ENCODE peak calls at places on chromosomes 1 and 21, in five cellular contexts. J is astrocyte of the spinal cord, L is thoracic aorta, G is fibroblast of the aortic adventitia, Y is psoas muscle. R is an unnamed sample.
A peak's percentile ranks its signal among the peaks of the same experiment; 100 is the strongest.

GRCh38 chr1:23774174-23774880 is 3.9 kb upstream of the PITHD1 start:
- DNase-seq in Y (no peak), L (no peak), J (no peak), G (no peak), R (no peak)

GRCh38 chr1:59498640-59499039 is 201.7 kb downstream of the FGGY start:
- DNase-seq in J (peak; percentile 42), G (peak; percentile 18), L (no peak), Y (no peak), R (no peak)

GRCh38 chr1:57620589-57620988 is 196.7 kb upstream of the DAB1 start:
- DNase-seq in J (no peak), Y (no peak), G (no peak), L (no peak), R (no peak)

GRCh38 chr21:33007747-33008146 is 18.0 kb upstream of the OLIG2 start:
- DNase-seq in J (no peak), Y (no peak), G (no peak), L (no peak), R (no peak)

GRCh38 chr1:152034654-152035405 is 2.0 kb downstream of the S100A11 start:
- DNase-seq in J (peak; percentile 64), G (peak; percentile 76), Y (peak; percentile 30), L (no peak), R (peak; percentile 68)

GRCh38 chr1:28954126-28954525 is 39.8 kb downstream of the EPB41 start:
- DNase-seq in L (no peak), G (peak; percentile 14), J (no peak), Y (no peak), R (no peak)

GRCh38 chr1:106268070-106268469 is 788.4 kb upstream of the PRMT6 start:
- DNase-seq in Y (no peak), G (no peak), L (no peak), J (peak; percentile 13), R (no peak)

GRCh38 chr1:8312235-8313218 is 5.4 kb upstream of the SLC45A1 start:
- DNase-seq in G (no peak), L (no peak), J (no peak), Y (no peak), R (no peak)

GRCh38 chr1:205266584-205267305 is 39.0 kb downstream of the TMCC2 start:
- DNase-seq in Y (no peak), J (no peak), L (no peak), G (no peak), R (no peak)

GRCh38 chr1:231104917-231105316 is 56.9 kb upstream of the TRIM67 start:
- DNase-seq in Y (no peak), G (no peak), L (no peak), J (no peak), R (no peak)

GRCh38 chr21:15282666-15283065 is 217.9 kb upstream of the NRIP1 start:
- DNase-seq in J (peak; percentile 19), L (no peak), G (peak; percentile 50), Y (no peak), R (no peak)

GRCh38 chr1:82318265-82318664 is 517.5 kb downstream of the ADGRL2 start:
- DNase-seq in J (no peak), G (no peak), Y (no peak), L (no peak), R (no peak)

GRCh38 chr1:181104790-181105133 is 16.3 kb downstream of the IER5 start:
- DNase-seq in L (no peak), J (no peak), Y (peak; percentile 60), G (no peak), R (no peak)

GRCh38 chr1:101929343-101929742 is 67.4 kb downstream of the OLFM3 start:
- DNase-seq in Y (no peak), J (no peak), L (no peak), G (no peak), R (no peak)

GRCh38 chr1:183920651-183921050 is 115.7 kb downstream of the RGL1 start:
- DNase-seq in G (no peak), J (no peak), Y (no peak), L (no peak), R (no peak)

GRCh38 chr1:232377494-232377770 is 252.5 kb downstream of the SIPA1L2 start:
- DNase-seq in Y (no peak), L (no peak), G (peak; percentile 60), J (peak; percentile 81), R (no peak)

GRCh38 chr1:42784946-42785693 is at the start of gene TMEM269:
- DNase-seq in Y (peak; percentile 23), L (no peak), G (peak; percentile 1), J (no peak), R (no peak)
- H3K4me3 ChIP-seq in Y (peak within 1 kb of the TSS; percentile 61), L (peak within 1 kb of the TSS; percentile 67), G (peak within 1 kb of the TSS; percentile 51), J (peak within 1 kb of the TSS; percentile 31), R (peak within 1 kb of the TSS; percentile 24)

DNA sequence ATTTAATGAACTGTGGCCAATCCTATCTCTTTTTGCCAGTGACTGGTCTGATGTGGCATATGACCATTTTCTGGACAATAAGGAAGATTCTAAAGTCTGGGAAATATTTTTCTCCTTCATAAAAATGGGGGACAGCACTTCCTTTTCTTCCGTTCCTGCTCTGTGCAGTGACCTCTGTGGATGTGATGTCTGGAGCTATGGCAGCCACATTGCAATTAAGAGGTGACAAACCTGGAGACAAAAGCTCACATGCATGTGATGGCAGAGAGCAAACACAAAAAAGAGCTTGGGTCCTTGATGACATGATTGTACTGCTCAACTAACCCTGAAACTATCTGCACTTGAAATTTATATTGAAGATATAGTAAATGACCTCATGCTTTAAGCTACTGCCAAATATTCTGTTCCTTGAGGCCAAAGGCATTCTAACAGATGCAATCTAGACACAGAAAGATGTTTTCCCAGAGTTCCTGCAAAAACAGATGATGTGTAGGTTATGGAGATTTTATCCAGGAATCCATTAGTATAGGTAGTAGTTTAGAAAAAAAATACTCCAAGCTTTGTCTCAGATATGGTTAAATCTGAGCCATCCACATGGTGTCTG is 2.2 kb upstream of the MAGI3 start:
- DNase-seq in Y (no peak), L (no peak), G (peak; percentile 19), J (no peak), R (no peak)
- H3K4me3 ChIP-seq in Y (no peak overlapping the region), L (no peak overlapping the region), G (peak overlapping the region; percentile 1), J (no peak overlapping the region), R (no peak overlapping the region)

GRCh38 chr1:19284881-19285280 is 3.7 kb downstream of the AKR7A3 start:
- DNase-seq in G (no peak), L (no peak), Y (no peak), J (no peak), R (no peak)

GRCh38 chr1:19294638-19295037 is 6.1 kb upstream of the AKR7A3 start:
- DNase-seq in G (no peak), J (no peak), Y (no peak), L (no peak), R (no peak)

GRCh38 chr1:19283891-19284290 is 4.7 kb downstream of the AKR7A3 start:
- DNase-seq in Y (no peak), G (no peak), L (no peak), J (no peak), R (no peak)

GRCh38 chr1:19287436-19288185 is 959 bp downstream of the AKR7A3 start:
- DNase-seq in J (no peak), G (no peak), Y (no peak), L (no peak), R (no peak)

GRCh38 chr1:19289244-19289643 is 674 bp upstream of the AKR7A3 start:
- DNase-seq in G (no peak), J (no peak), L (no peak), Y (no peak), R (no peak)
- H3K4me3 ChIP-seq in G (no peak overlapping the region), J (peak overlapping the region; percentile 40), L (peak overlapping the region; percentile 76), Y (peak overlapping the region; percentile 69), R (peak overlapping the region; percentile 36)

GRCh38 chr1:198933506-198933905 is 294.7 kb downstream of the PTPRC start:
- DNase-seq in Y (no peak), G (peak; percentile 32), L (no peak), J (peak; percentile 36), R (no peak)
- H3K4me3 ChIP-seq in Y (no peak overlapping the region), G (peak overlapping the region; percentile 85), L (peak overlapping the region; percentile 74), J (peak overlapping the region; percentile 70), R (peak overlapping the region; percentile 77)

GRCh38 chr1:1031659-1032245 is 11.8 kb downstream of the AGRN start:
- DNase-seq in Y (no peak), L (no peak), G (no peak), J (no peak), R (no peak)

GRCh38 chr1:1032428-1032827 is 12.5 kb downstream of the AGRN start:
- DNase-seq in Y (no peak), L (no peak), G (no peak), J (no peak), R (no peak)

GRCh38 chr1:1034438-1034759 is 14.5 kb downstream of the AGRN start:
- DNase-seq in J (no peak), Y (no peak), G (no peak), L (no peak), R (no peak)

GRCh38 chr1:1033731-1034437 is 14.0 kb downstream of the AGRN start:
- DNase-seq in G (no peak), J (no peak), L (no peak), Y (no peak), R (no peak)

GRCh38 chr1:1033009-1033587 is 13.2 kb downstream of the AGRN start:
- DNase-seq in Y (peak; percentile 79), J (peak; percentile 72), G (peak; percentile 39), L (no peak), R (peak; percentile 40)
- H3K4me3 ChIP-seq in Y (peak overlapping the region; percentile 65), J (peak overlapping the region; percentile 15), G (peak overlapping the region; percentile 40), L (peak overlapping the region; percentile 73), R (no peak overlapping the region)

DNA sequence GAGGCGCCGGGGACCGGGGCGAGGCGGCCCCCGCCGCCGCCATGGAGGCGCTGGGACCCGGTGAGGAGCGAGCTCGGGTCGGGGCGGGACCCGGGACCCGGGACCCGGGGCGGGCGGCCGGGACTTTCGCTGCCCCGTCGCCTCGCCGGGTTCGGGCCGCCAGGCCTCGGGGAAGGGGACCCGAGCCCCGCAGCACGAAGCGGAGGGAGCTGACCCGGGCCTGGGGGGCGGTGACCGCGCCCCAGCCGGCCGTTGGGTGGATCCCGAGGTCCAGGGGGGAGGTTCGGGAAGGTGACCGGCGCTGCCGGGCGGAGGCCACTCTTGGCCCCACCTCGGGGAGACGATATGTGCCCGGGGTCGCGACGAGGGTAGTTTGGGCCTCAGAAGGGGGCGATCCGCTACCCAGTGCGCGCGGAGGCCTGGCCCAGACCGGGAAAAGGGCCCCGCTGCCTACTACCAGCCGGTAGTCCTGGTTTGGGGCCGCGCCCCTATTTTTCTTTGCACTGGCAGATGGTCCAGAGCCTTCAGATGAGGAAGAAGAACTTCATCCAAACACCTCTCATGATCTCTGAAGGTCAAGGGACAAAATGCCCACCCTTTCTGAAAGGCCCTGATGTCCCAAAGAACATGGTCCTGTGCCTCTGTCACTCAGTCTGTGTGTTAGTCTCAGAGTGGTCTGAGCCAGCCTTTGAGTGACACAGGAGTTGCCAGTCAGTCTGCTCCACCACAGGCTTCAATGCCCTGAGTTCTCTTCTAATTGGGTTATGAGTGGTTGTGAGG is 750 bp downstream of the AGO4 start:
- DNase-seq in J (peak; percentile 19), G (peak; percentile 25), L (no peak), Y (peak; percentile 36), R (no peak)
- H3K4me3 ChIP-seq in J (peak overlapping the region; percentile 74), G (peak overlapping the region; percentile 78), L (peak overlapping the region; percentile 92), Y (peak overlapping the region; percentile 89), R (peak overlapping the region; percentile 61)

GRCh38 chr1:193417945-193418744 is 231.7 kb upstream of the B3GALT2 start:
- DNase-seq in G (peak; percentile 52), L (no peak), Y (no peak), J (peak; percentile 61), R (no peak)
- H3K4me3 ChIP-seq in G (peak overlapping the region; percentile 40), L (peak overlapping the region; percentile 65), Y (peak overlapping the region; percentile 50), J (no peak overlapping the region), R (no peak overlapping the region)